ENCODE peak calls at places on chromosomes 6 and 20, in four cellular contexts. Q is mesothelial cell of epicardium, P is left ventricle myocardium inferior, C is stomach. V is an unnamed sample.
A peak's percentile ranks its signal among the peaks of the same experiment; 100 is the strongest.

GRCh38 chr20:63027425-63028389 is 20.9 kb upstream of the BHLHE23 start:
- DNase-seq in Q (no peak), C (no peak), P (peak; percentile 10), V (no peak)

GRCh38 chr20:50172347-50173013 is 18.1 kb upstream of the CEBPB start:
- DNase-seq in P (peak; percentile 92), C (peak; percentile 88), Q (peak; percentile 65), V (no peak)

GRCh38 chr6:124400600-124400999 is 561.6 kb upstream of the RNF217 start:
- DNase-seq in Q (no peak), P (no peak), C (no peak), V (no peak)

GRCh38 chr6:32868257-32868788 is 14.3 kb downstream of the PSMB9 start:
- DNase-seq in P (peak; percentile 68), Q (peak; percentile 84), C (peak; percentile 86), V (peak; percentile 70)

GRCh38 chr6:12037803-12038202 is 25.7 kb downstream of the HIVEP1 start:
- DNase-seq in P (no peak), Q (no peak), C (no peak), V (no peak)

GRCh38 chr6:135798751-135799515 is 52.6 kb upstream of the PDE7B start:
- DNase-seq in P (no peak), Q (no peak), C (no peak), V (no peak)

GRCh38 chr20:33103561-33103960 is 24.1 kb downstream of the BPIFB4 start:
- DNase-seq in P (no peak), Q (no peak), C (no peak), V (no peak)

GRCh38 chr6:2505624-2506023 is 245.1 kb downstream of the MYLK4 start:
- DNase-seq in C (no peak), P (no peak), Q (no peak), V (no peak)

GRCh38 chr6:44002591-44003344 is 124.5 kb downstream of the MRPL14 start:
- DNase-seq in Q (peak; percentile 63), C (peak; percentile 63), P (peak; percentile 45), V (peak; percentile 49)

GRCh38 chr20:3875378-3875974 is 13.7 kb upstream of the PANK2 start:
- DNase-seq in P (no peak), Q (no peak), C (no peak), V (no peak)

GRCh38 chr20:62970307-62971210 is 18.1 kb downstream of the SLC17A9 start:
- DNase-seq in C (no peak), P (no peak), Q (no peak), V (no peak)

GRCh38 chr6:2782825-2783187 is 17.6 kb downstream of the WRNIP1 start:
- DNase-seq in C (no peak), P (no peak), Q (no peak), V (no peak)

GRCh38 chr6:37717836-37718251 is 20.2 kb upstream of the MDGA1 start:
- DNase-seq in C (no peak), Q (no peak), P (no peak), V (no peak)

GRCh38 chr6:80163754-80164187 is 57.3 kb downstream of the BCKDHB start:
- DNase-seq in C (no peak), Q (no peak), P (no peak), V (no peak)

GRCh38 chr20:36941403-36941835 is 10.1 kb downstream of the SAMHD1 start:
- DNase-seq in C (no peak), P (no peak), Q (no peak), V (no peak)

GRCh38 chr6:25359891-25360290 is 80.7 kb downstream of the CARMIL1 start:
- DNase-seq in Q (no peak), C (no peak), P (no peak), V (no peak)

GRCh38 chr6:29926795-29927427 is 15.4 kb upstream of the HLA-A start:
- DNase-seq in P (peak; percentile 80), C (peak; percentile 84), Q (no peak), V (peak; percentile 50)

GRCh38 chr6:26568601-26569432 is 27.9 kb upstream of the ABT1 start:
- DNase-seq in C (peak; percentile 93), Q (peak; percentile 100), P (peak; percentile 86), V (peak; percentile 98)

GRCh38 chr6:53623497-53623896 is 42.1 kb downstream of the KLHL31 start:
- DNase-seq in Q (no peak), P (no peak), C (no peak), V (no peak)

GRCh38 chr6:85923013-85923430 is 280.3 kb upstream of the SYNCRIP start:
- DNase-seq in Q (no peak), C (no peak), P (no peak), V (no peak)

GRCh38 chr20:12570371-12570770 is 438.4 kb upstream of the SPTLC3 start:
- DNase-seq in P (no peak), C (no peak), Q (no peak), V (no peak)

GRCh38 chr6:130473886-130474285 is 108.1 kb downstream of the TMEM200A start:
- DNase-seq in C (no peak), P (no peak), Q (no peak), V (no peak)

GRCh38 chr6:68343901-68344300 is 291.2 kb upstream of the ADGRB3 start:
- DNase-seq in Q (no peak), P (no peak), C (no peak), V (no peak)
- TF ChIP-seq CTCF in Q (no peak), P (peak; percentile 43), C (no peak), V (no peak)

GRCh38 chr6:89921691-89922090 is 27.4 kb downstream of the GJA10 start:
- DNase-seq in P (no peak), C (no peak), Q (no peak), V (no peak)
- TF ChIP-seq CTCF in P (no peak), C (no peak), Q (no peak), V (no peak)

GRCh38 chr6:170114956-170115855 is 175.7 kb downstream of the DLL1 start:
- DNase-seq in Q (peak; percentile 37), C (peak; percentile 32), P (peak; percentile 15), V (no peak)
- TF ChIP-seq CTCF in Q (no peak), C (no peak), P (no peak), V (no peak)

GRCh38 chr6:125899726-125900182 is 56.8 kb upstream of the HINT3 start:
- DNase-seq in Q (no peak), P (no peak), C (no peak), V (no peak)
- TF ChIP-seq CTCF in Q (no peak), P (no peak), C (no peak), V (no peak)

DNA sequence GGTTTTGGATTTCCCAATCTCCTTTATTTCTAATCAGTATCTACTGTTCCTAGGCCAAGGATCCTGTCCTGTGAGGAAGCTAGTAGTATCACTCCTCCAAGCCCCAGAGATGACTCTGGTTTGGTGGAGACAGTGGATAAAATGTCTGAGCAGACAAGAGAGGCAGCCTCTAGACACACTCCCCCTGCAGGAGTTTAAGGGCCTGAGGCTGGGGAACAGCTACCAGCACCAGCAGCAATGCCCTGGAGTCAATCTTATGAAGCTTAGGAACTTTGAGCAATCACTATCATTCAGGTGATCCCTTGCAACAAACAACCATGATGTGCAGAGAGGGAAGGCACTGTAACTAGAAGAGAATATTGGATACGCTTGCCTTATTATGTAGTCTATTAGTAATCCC is 384.7 kb upstream of the ID4 start:
- DNase-seq in Q (no peak), P (no peak), C (no peak), V (no peak)
- TF ChIP-seq CTCF in Q (no peak), P (no peak), C (no peak), V (no peak)

V was measured in activated B cell treated with CpG ODN at 0.5 μM for 24 hours.